ENCODE peak calls at places on chromosomes 7 and 10, in nine cellular contexts. I is neural progenitor cell, C is hepatocyte, G is MM.1S, F is GM23248, L is GM23338, U is PC-3, O is SK-N-SH, X is OCI-LY7. J is an unnamed sample.

GRCh38 chr7:89500082-89500481 is 654.2 kb upstream of the STEAP1 start:
- DNase-seq in C (no peak), G (no peak), F (no peak), I (no peak), U (no peak), L (no peak), O (no peak), X (no peak), J (no peak)

GRCh38 chr7:55048221-55048859 is 29.5 kb downstream of the EGFR start:
- DNase-seq in G (no peak), I (no peak), U (peak; percentile 23), L (no peak), C (peak; percentile 44), O (no peak), F (no peak), X (no peak), J (no peak)

GRCh38 chr10:28837613-28838390 is 160.5 kb downstream of the BAMBI start:
- DNase-seq in G (no peak), I (no peak), U (no peak), C (no peak), O (no peak), F (no peak), X (no peak), L (no peak), J (no peak)

GRCh38 chr10:31897506-31897905 is 31.1 kb downstream of the ARHGAP12 start:
- DNase-seq in O (no peak), I (no peak), X (no peak), U (no peak), C (no peak), L (no peak), F (peak; percentile 32), G (no peak), J (no peak)

GRCh38 chr7:81883801-81884393 is 114.0 kb upstream of the HGF start:
- DNase-seq in X (no peak), C (no peak), G (no peak), I (no peak), U (no peak), O (no peak), L (no peak), F (no peak), J (no peak)

GRCh38 chr7:24705481-24705954 is 51.7 kb downstream of the GSDME start:
- DNase-seq in F (no peak), I (no peak), O (no peak), L (no peak), G (no peak), U (no peak), X (no peak), C (no peak), J (no peak)

GRCh38 chr7:123533929-123534382 is 439 bp downstream of the IQUB start:
- DNase-seq in C (no peak), F (no peak), X (peak; percentile 4), G (peak; percentile 48), O (no peak), L (no peak), I (no peak), U (no peak), J (no peak)

GRCh38 chr7:21251166-21251806 is 176.6 kb upstream of the SP4 start:
- DNase-seq in I (peak; percentile 7), C (peak; percentile 69), O (no peak), F (no peak), L (no peak), X (no peak), U (peak; percentile 4), G (no peak), J (no peak)

GRCh38 chr7:92158660-92159575 is 20.0 kb downstream of the LRRD1 start:
- DNase-seq in U (peak; percentile 71), F (peak; percentile 93), G (peak; percentile 29), L (no peak), O (no peak), X (no peak), C (no peak), I (no peak), J (no peak)

GRCh38 chr7:75856562-75856961 is 22.3 kb upstream of the RHBDD2 start:
- DNase-seq in L (no peak), G (no peak), U (peak; percentile 15), C (no peak), X (no peak), O (no peak), I (no peak), F (no peak), J (no peak)

GRCh38 chr10:128846927-128847326 is 620.1 kb upstream of the MGMT start:
- DNase-seq in F (no peak), U (no peak), C (no peak), I (no peak), L (no peak), X (no peak), G (no peak), O (no peak), J (no peak)

GRCh38 chr10:128839134-128839533 is 627.9 kb upstream of the MGMT start:
- DNase-seq in L (peak; percentile 1), F (no peak), O (no peak), G (no peak), U (no peak), I (no peak), C (no peak), X (no peak), J (no peak)

GRCh38 chr10:128848807-128849206 is 618.2 kb upstream of the MGMT start:
- DNase-seq in G (no peak), L (no peak), I (no peak), F (no peak), O (no peak), X (no peak), C (no peak), U (no peak), J (no peak)

GRCh38 chr10:128839701-128840100 is 627.3 kb upstream of the MGMT start:
- DNase-seq in G (no peak), U (no peak), L (no peak), O (no peak), I (no peak), F (no peak), C (no peak), X (no peak), J (no peak)

DNA sequence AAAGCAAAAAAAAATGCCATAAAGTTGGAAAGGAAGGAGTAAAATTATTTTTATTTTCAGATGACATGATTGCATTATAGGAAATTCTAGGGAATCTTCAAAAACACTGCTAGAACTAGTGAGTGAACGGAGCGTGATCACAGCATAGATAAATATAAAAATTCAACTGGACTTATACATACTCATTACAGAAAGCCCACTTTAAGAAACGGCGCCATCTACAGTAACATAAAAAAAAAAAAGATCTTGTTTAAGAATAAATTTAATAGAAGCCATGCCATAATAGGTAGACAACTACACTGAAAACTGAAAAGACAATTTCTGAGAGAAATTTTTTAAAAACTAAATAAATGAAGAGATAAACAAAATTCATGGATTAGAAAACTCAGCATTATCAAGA is 623.1 kb upstream of the MGMT start:
- DNase-seq in C (no peak), U (no peak), L (peak; percentile 29), O (no peak), I (no peak), G (peak; percentile 17), X (no peak), F (no peak), J (peak; percentile 2)
- TF ChIP-seq EZH2phosphoT487 in C (no peak), U (no peak), L (no peak), O (no peak), I (no peak), G (no peak), X (no peak), F (no peak), J (no peak)

DNA sequence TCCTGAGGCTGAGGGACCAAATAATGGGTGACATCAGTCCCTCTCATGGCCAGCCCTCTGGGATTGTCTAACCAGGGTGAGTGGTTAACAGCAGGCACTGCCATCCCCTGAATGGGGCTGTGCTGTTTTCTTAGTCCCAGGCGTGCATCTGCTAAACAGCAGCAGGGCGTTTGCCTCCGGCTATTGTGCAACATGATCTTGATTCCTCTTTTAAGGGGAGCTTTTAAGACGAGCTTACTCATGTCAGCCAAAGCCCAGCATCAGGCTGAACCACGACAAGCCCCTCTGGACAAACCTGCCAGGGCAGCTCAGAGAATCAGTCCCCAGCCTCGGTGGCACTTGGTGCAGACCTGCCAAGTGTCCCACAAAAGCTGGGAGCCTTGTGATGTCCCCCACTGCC is 16.2 kb upstream of the IGFBP3 start:
- DNase-seq in C (no peak), O (no peak), I (no peak), G (no peak), X (no peak), L (no peak), U (no peak), F (peak; percentile 39), J (no peak)
- TF ChIP-seq EZH2phosphoT487 in C (no peak), O (no peak), I (no peak), G (no peak), X (no peak), L (no peak), U (no peak), F (no peak), J (no peak)

DNA sequence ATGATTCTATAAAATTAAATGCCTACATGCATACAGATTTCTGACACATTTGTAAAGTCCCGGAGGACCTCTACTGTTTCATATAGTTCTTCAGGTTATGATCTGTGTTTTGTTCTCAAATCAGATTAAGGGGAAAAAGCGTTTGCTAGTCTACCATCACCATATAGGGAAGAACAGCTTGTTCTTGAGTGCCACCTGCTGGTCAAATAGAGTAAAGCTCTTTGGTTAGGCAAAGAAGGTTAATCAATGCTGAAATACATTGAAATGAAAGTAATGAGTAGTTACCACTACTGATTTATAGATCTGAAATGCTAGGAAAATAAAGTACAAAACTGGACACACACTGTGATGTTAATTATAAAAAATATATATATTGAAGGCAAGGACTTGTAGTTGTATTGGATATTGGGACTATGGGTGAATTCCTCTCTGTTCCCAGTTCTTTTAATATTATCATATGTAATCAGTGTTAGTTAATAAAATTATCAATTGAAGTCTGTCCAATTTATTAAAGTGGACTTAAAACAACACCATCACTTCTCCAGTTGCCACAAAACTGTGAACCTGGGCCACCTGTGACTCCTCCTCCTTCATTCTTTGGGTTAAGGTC is 72.6 kb upstream of the PDLIM1 start:
- DNase-seq in O (peak; percentile 70), F (peak; percentile 65), G (peak; percentile 70), X (peak; percentile 82), I (peak; percentile 79), C (peak; percentile 74), U (peak; percentile 80), L (peak; percentile 85), J (peak; percentile 61)
- TF ChIP-seq EZH2phosphoT487 in O (no peak), F (no peak), G (no peak), X (no peak), I (no peak), C (no peak), U (no peak), L (no peak), J (no peak)

DNA sequence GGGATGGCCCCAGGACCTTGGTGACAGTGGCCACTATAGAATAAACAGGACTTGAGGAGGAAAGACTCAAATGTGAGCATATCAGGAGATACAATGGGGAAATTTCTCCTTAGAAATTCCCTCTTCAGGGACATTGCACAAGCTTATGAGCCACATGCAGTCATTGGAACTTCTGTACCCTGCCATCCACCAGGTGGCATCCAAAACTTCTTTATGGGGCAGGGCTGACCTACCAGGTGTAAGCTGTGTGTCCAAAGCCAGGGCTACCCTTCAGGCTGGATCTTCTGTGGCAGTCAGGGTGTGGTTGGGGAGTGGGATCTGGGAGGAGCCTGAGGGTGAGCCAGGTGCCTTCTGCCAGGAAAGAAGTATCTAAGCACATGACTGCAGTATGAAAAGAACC is 36.6 kb upstream of the LRRC18 start:
- DNase-seq in L (peak; percentile 34), U (peak; percentile 73), C (peak; percentile 28), O (peak; percentile 50), G (peak; percentile 39), F (peak; percentile 37), I (peak; percentile 27), X (peak; percentile 49), J (peak; percentile 18)
- TF ChIP-seq EZH2phosphoT487 in L (no peak), U (no peak), C (no peak), O (no peak), G (no peak), F (no peak), I (no peak), X (no peak), J (no peak)

J was measured in HCT116.